ENCODE peak calls at places on chromosomes 6 and 20, in five cellular contexts. I is stimulated activated CD8-positive, alpha-beta memory T cell treated with anti-CD3 and anti-CD28 coated beads, Interleukin-2, amount 100 ng/mL, for 48 hours; N is activated B cell treated with CpG ODN at 0.5 μM for 24 hours; L is skeletal muscle cell; T is activated naive CD8-positive, alpha-beta T cell treated with anti-CD3 and anti-CD28 coated beads, Interleukin-2, amount 50 U/mL, for 16 hours. H is an unnamed sample.

GRCh38 chr6:168507297-168507696 is 66.3 kb downstream of the SMOC2 start:
- DNase-seq in I (no peak), T (no peak), L (no peak), N (no peak), H (no peak)

GRCh38 chr6:122322824-122323223 is 76.6 kb upstream of the HSF2 start:
- DNase-seq in L (peak), I (no peak), T (no peak), N (no peak), H (no peak)

GRCh38 chr20:18879262-18879661 is 65.7 kb downstream of the SCP2D1 start:
- DNase-seq in I (no peak), T (no peak), L (no peak), N (no peak), H (no peak)

GRCh38 chr6:125815050-125815910 is 24.5 kb downstream of the NCOA7 start:
- DNase-seq in L (no peak), N (no peak), I (no peak), T (no peak), H (no peak)

GRCh38 chr20:52031574-52032303 is 159.8 kb downstream of the ZFP64 start:
- DNase-seq in L (peak), I (no peak), T (no peak), N (no peak), H (peak)

GRCh38 chr20:3420211-3420707 is 12.8 kb upstream of the DNAAF9 start:
- DNase-seq in L (peak), T (no peak), N (no peak), I (peak), H (peak)

GRCh38 chr20:49562341-49563014 is 5.5 kb downstream of the PTGIS start:
- DNase-seq in T (no peak), N (no peak), I (no peak), L (peak), H (no peak)

GRCh38 chr6:28657756-28658465 is 132.2 kb downstream of the GPX5 start:
- DNase-seq in T (peak), I (peak), N (no peak), L (no peak), H (no peak)

GRCh38 chr6:150145830-150146229 is 3.0 kb downstream of the PPP1R14C start:
- DNase-seq in L (no peak), I (no peak), T (no peak), N (no peak), H (no peak)

GRCh38 chr6:104428201-104428600 is 431.5 kb downstream of the HACE1 start:
- DNase-seq in T (no peak), I (no peak), L (no peak), N (no peak), H (no peak)

GRCh38 chr6:25793970-25794369 is 37.9 kb downstream of the SLC17A1 start:
- DNase-seq in L (no peak), I (no peak), T (no peak), N (no peak), H (no peak)

GRCh38 chr6:166433096-166433495 is 50.4 kb upstream of the MPC1 start:
- DNase-seq in T (no peak), I (no peak), N (no peak), L (no peak), H (no peak)

GRCh38 chr6:142945446-142946180 is 637 bp upstream of the HIVEP2 start:
- DNase-seq in L (no peak), I (peak), N (peak), T (peak), H (peak)

GRCh38 chr6:169788809-169789145 is 37.4 kb downstream of the ERMARD start:
- DNase-seq in I (no peak), N (no peak), L (no peak), T (no peak), H (no peak)

GRCh38 chr20:12207875-12208274 is 290.2 kb downstream of the BTBD3 start:
- DNase-seq in T (no peak), I (no peak), N (no peak), L (no peak), H (no peak)

GRCh38 chr6:129679758-129680157 is 30.2 kb downstream of the ARHGAP18 start:
- DNase-seq in T (no peak), L (no peak), I (no peak), N (no peak), H (no peak)

GRCh38 chr6:29705389-29706231 is 17.6 kb upstream of the HLA-F start:
- DNase-seq in I (no peak), T (no peak), L (peak), N (no peak), H (peak)

GRCh38 chr6:16450285-16450684 is 211.9 kb downstream of the GMPR start:
- DNase-seq in L (peak), I (no peak), T (no peak), N (no peak), H (peak)

GRCh38 chr6:52253494-52253893 is 9.2 kb upstream of the IL17F start:
- DNase-seq in T (no peak), I (peak), N (no peak), L (no peak), H (no peak)

GRCh38 chr6:158795516-158795915 is 23.7 kb downstream of the EZR start:
- DNase-seq in T (no peak), I (no peak), L (no peak), N (no peak), H (no peak)

GRCh38 chr6:122877302-122877701 is 88.2 kb downstream of the SMPDL3A start:
- DNase-seq in L (no peak), N (no peak), T (no peak), I (no peak), H (no peak)

GRCh38 chr20:54048489-54048888 is 21.9 kb downstream of the BCAS1 start:
- DNase-seq in L (no peak), N (no peak), I (no peak), T (no peak), H (no peak)

GRCh38 chr20:48380661-48381060 is 447.1 kb downstream of the PREX1 start:
- DNase-seq in T (no peak), L (no peak), I (no peak), N (no peak), H (no peak)

GRCh38 chr6:168746013-168746412 is 305.0 kb downstream of the SMOC2 start:
- DNase-seq in T (no peak), L (no peak), I (no peak), N (no peak), H (no peak)

GRCh38 chr6:52160468-52161104 is 25.6 kb upstream of the IL17A start:
- DNase-seq in I (no peak), N (no peak), L (no peak), T (no peak), H (no peak)

GRCh38 chr6:139482184-139482751 is 107.8 kb upstream of the CITED2 start:
- DNase-seq in L (no peak), I (no peak), N (no peak), T (no peak), H (no peak)

GRCh38 chr6:2215342-2215741 is 30.1 kb downstream of the GMDS start:
- DNase-seq in N (no peak), T (no peak), L (no peak), I (no peak), H (no peak)

GRCh38 chr6:73182021-73182607 is 43.2 kb downstream of the KHDC1L start:
- DNase-seq in T (no peak), N (no peak), L (no peak), I (no peak), H (no peak)

GRCh38 chr20:38369387-38369786 is 23.1 kb downstream of the LBP start:
- DNase-seq in N (no peak), L (no peak), T (no peak), I (no peak), H (no peak)

H was measured in GM04504.